ENCODE peak calls at places on chromosomes 11 and 22, in six cellular contexts. R is HepG2, Y is H1, M is GM12878, B is GM12891, V is K562. P is an unnamed sample.

GRCh38 chr11:13343931-13344717 is 66.5 kb downstream of the BMAL1 start:
- DNase-seq in M (no peak), Y (no peak), B (peak; percentile 45), V (peak; percentile 69), R (peak; percentile 64), P (no peak)

GRCh38 chr22:39185601-39186012 is 33.1 kb upstream of the CBX7 start:
- DNase-seq in Y (no peak), M (no peak), V (peak; percentile 44), B (no peak), R (peak; percentile 50), P (no peak)

GRCh38 chr11:104968365-104968855 is at the start of gene CASP4:
- DNase-seq in Y (no peak), M (peak; percentile 32), R (peak; percentile 56), B (no peak), V (no peak), P (no peak)

GRCh38 chr11:130403301-130403804 is 25.1 kb downstream of the ADAMTS8 start:
- DNase-seq in Y (no peak), V (no peak), M (no peak), B (no peak), R (no peak), P (no peak)

GRCh38 chr11:111918390-111919256 is at the start of gene C11orf52:
- DNase-seq in M (no peak), B (no peak), R (peak; percentile 89), V (no peak), Y (peak; percentile 49), P (no peak)

GRCh38 chr22:28594784-28595324 is 84.8 kb downstream of the TTC28 start:
- DNase-seq in R (peak; percentile 54), B (peak; percentile 11), M (no peak), V (peak; percentile 16), Y (no peak), P (no peak)

GRCh38 chr11:17513853-17514252 is 30.4 kb downstream of the USH1C start:
- DNase-seq in Y (no peak), M (no peak), B (no peak), R (no peak), V (no peak), P (no peak)

GRCh38 chr11:36974771-36975170 is 376.7 kb upstream of the RAG2 start:
- DNase-seq in V (no peak), Y (no peak), B (no peak), M (no peak), R (no peak), P (no peak)

GRCh38 chr11:66497206-66497605 is 13.2 kb upstream of the BBS1 start:
- DNase-seq in V (no peak), B (no peak), R (no peak), Y (no peak), M (no peak), P (no peak)

GRCh38 chr22:35629406-35630234 is 12.5 kb upstream of the MB start:
- DNase-seq in R (no peak), Y (peak; percentile 60), V (peak; percentile 26), M (peak; percentile 61), B (peak; percentile 31), P (no peak)

GRCh38 chr11:5460983-5461621 is 12.0 kb downstream of the OR51I2 start:
- DNase-seq in Y (no peak), V (no peak), B (no peak), R (no peak), M (no peak), P (no peak)

GRCh38 chr22:32995335-32995734 is 62.8 kb downstream of the SYN3 start:
- DNase-seq in B (no peak), M (no peak), Y (no peak), V (no peak), R (no peak), P (no peak)

GRCh38 chr11:35065566-35065965 is 73.4 kb upstream of the CD44 start:
- DNase-seq in Y (no peak), V (no peak), B (no peak), R (no peak), M (no peak), P (no peak)

GRCh38 chr11:3947084-3947483 is 91.6 kb downstream of the STIM1 start:
- DNase-seq in M (peak; percentile 76), V (no peak), B (no peak), Y (no peak), R (no peak), P (no peak)

GRCh38 chr11:2131371-2132228 is 7.6 kb downstream of the IGF2 start:
- DNase-seq in Y (no peak), V (no peak), M (no peak), B (no peak), R (no peak), P (no peak)

GRCh38 chr11:70568504-70569172 is 170.3 kb downstream of the CTTN start:
- DNase-seq in B (no peak), M (no peak), Y (peak; percentile 33), V (peak; percentile 44), R (no peak), P (no peak)

DNA sequence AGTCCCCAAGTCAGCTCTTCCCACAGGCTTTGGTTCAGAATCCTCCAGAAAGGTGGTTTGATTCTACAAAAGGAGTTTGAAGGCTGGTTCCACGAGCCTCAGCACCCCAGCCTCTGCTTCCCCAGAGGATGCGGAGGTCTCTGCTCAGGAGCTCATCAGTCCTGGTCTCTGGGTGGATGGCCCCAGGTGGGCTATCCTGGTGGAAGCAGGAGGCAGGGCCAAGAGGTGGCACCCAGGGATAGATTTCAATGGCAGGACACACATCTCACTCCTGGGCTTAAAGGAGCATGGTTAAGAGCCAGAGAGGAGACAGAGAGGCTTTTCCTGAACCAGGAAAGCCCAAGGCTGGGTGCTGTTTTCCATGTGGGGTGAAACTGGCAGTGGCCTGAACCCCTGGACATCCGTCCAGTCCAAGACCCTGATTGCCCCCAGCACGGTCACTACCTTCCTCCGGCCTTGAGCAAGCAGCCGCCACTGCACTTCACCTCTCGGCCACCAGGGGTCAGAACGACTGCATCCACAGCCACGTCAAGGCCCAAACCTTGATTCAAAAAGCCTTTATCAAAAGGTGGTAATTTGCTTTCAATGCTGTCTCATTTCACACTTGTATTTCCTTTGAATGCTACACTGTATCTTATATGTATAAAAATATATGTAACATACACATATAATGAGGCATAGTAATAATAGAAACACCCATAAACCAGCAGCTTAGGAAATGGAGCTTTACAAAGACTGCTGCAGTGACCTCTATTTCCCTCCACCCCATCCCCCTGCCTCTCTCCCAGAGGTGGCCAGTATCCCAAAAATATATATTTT is 19.3 kb upstream of the FXYD2 start:
- DNase-seq in V (peak; percentile 73), R (no peak), B (no peak), M (no peak), Y (no peak), P (no peak)
- TF ChIP-seq POLR2A in V (no peak), R (no peak), B (no peak), M (no peak), Y (no peak), P (no peak)

GRCh38 chr11:75635009-75635909 is 33.6 kb downstream of the MAP6 start:
- DNase-seq in B (no peak), R (no peak), V (no peak), M (no peak), Y (no peak), P (no peak)

GRCh38 chr11:75642402-75643113 is 26.3 kb downstream of the MAP6 start:
- DNase-seq in R (no peak), Y (no peak), B (no peak), V (no peak), M (no peak), P (no peak)

GRCh38 chr11:75644370-75644769 is 24.5 kb downstream of the MAP6 start:
- DNase-seq in R (no peak), V (no peak), M (no peak), Y (no peak), B (no peak), P (no peak)

GRCh38 chr11:75637998-75638397 is 30.8 kb downstream of the MAP6 start:
- DNase-seq in M (no peak), B (no peak), Y (no peak), R (no peak), V (no peak), P (no peak)

DNA sequence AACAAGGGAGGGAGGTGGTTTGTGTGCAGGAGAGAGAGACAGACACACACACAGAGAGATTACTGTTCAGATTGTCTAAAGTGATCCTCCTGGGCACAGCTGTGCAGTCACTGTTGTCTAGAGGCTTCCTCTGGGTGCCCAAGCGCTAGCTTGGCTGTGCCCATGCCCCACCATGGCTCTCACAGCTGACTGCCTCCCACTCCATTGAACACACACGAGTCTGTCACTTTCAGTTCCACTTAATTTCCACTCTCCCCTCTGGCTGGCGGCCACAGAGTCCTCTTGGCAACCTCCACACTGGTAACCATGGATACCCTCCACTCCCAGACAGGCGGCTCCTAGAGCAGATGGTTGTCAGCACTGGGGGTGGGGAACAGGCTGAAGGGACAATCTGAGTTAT is 29.1 kb downstream of the MAP6 start:
- DNase-seq in B (peak; percentile 13), V (no peak), R (no peak), M (peak; percentile 17), Y (no peak), P (no peak)
- TF ChIP-seq TAF1 in B (no peak), V (no peak), R (no peak), M (no peak), Y (no peak), P (no peak)

DNA sequence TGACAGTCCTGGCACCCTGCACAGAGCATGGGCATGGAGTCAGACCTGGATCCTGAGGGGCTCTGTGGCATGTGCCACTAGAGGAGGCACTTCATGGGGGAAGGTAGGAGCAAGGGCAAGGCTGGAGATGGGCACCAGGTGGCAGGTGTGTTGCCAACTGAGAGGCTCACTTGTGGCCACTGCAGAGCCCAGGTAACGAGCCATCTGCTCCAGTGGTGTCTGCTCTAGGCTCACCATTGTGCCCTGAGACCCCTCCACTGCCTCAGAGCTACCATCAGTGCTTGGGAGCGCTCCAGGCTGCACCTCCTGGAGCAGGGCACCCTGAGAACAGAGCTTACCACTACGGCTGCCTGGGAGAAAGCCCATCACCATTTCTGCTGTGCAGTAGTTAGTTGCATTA is 1.3 kb upstream of the ZDHHC8 start:
- DNase-seq in M (no peak), R (no peak), Y (no peak), V (no peak), B (no peak), P (no peak)
- TF ChIP-seq POLR2AphosphoS5 in M (no peak), R (no peak), Y (no peak), V (no peak), B (no peak), P (no peak)

GRCh38 chr22:46070722-46071450 is 79.4 kb upstream of the PPARA start:
- DNase-seq in V (no peak), B (no peak), R (no peak), M (no peak), Y (no peak), P (peak; percentile 61)
- TF ChIP-seq POLR2A in V (no peak), B (no peak), R (no peak), M (peak; percentile 68), Y (no peak), P (no peak)

GRCh38 chr11:369336-370018 is at the start of gene B4GALNT4:
- DNase-seq in M (no peak), V (peak; percentile 95), R (no peak), B (peak; percentile 53), Y (no peak), P (no peak)
- TF ChIP-seq TAF1 in M (no peak), V (no peak), R (no peak), B (no peak), Y (peak; percentile 35), P (no peak)

GRCh38 chr22:41021655-41022454 is 70.5 kb upstream of the EP300 start:
- DNase-seq in M (no peak), R (peak; percentile 36), B (peak; percentile 54), V (peak; percentile 79), Y (no peak), P (peak; percentile 55)
- TF ChIP-seq POLR2AphosphoS5 in M (no peak), R (no peak), B (no peak), V (peak; percentile 48), Y (peak; percentile 55), P (no peak)

P was measured in GM12892.